ENCODE peak calls at places on chromosomes 5 and 9, in nine cellular contexts. One of them, this sample, is unnamed.

GRCh38 chr5:65913519-65913918 is 12.9 kb upstream of the ERBIN start:
- DNase-seq in NCI-H446: no peak
- DNase-seq in glutamatergic neuron: no peak
- DNase-seq in DMS 273 treated with DMSO at 0.1 percent for 48 hours: no peak
- DNase-seq in PC-9: no peak
- DNase-seq in T-helper 9 cell: no peak
- DNase-seq in AG08396: no peak
- DNase-seq in aorta: no peak
- DNase-seq in iPS-NIHi11: no peak
- DNase-seq in this sample: no peak

GRCh38 chr9:87963770-87964169 is 10.6 kb downstream of the CDK20 start:
- DNase-seq in iPS-NIHi11: no peak
- DNase-seq in PC-9: no peak
- DNase-seq in DMS 273 treated with DMSO at 0.1 percent for 48 hours: no peak
- DNase-seq in NCI-H446: no peak
- DNase-seq in glutamatergic neuron: no peak
- DNase-seq in T-helper 9 cell: no peak
- DNase-seq in aorta: no peak
- DNase-seq in AG08396: no peak
- DNase-seq in this sample: no peak

GRCh38 chr9:134887686-134888602 is 7.3 kb downstream of the FCN2 start:
- DNase-seq in glutamatergic neuron: no peak
- DNase-seq in aorta: peak; percentile 64
- DNase-seq in iPS-NIHi11: no peak
- DNase-seq in DMS 273 treated with DMSO at 0.1 percent for 48 hours: no peak
- DNase-seq in T-helper 9 cell: no peak
- DNase-seq in NCI-H446: no peak
- DNase-seq in PC-9: no peak
- DNase-seq in AG08396: no peak
- DNase-seq in this sample: no peak

GRCh38 chr9:31807574-31808256 is 576.7 kb upstream of the ACO1 start:
- DNase-seq in NCI-H446: no peak
- DNase-seq in AG08396: no peak
- DNase-seq in DMS 273 treated with DMSO at 0.1 percent for 48 hours: no peak
- DNase-seq in aorta: no peak
- DNase-seq in glutamatergic neuron: no peak
- DNase-seq in iPS-NIHi11: peak; percentile 8
- DNase-seq in PC-9: no peak
- DNase-seq in T-helper 9 cell: no peak
- DNase-seq in this sample: no peak

GRCh38 chr5:64301566-64301965 is 135.9 kb downstream of the RNF180 start:
- DNase-seq in AG08396: no peak
- DNase-seq in T-helper 9 cell: no peak
- DNase-seq in iPS-NIHi11: no peak
- DNase-seq in DMS 273 treated with DMSO at 0.1 percent for 48 hours: no peak
- DNase-seq in aorta: no peak
- DNase-seq in NCI-H446: no peak
- DNase-seq in glutamatergic neuron: no peak
- DNase-seq in PC-9: no peak
- DNase-seq in this sample: peak; percentile 25

GRCh38 chr9:105842023-105842644 is 147.8 kb downstream of the TMEM38B start:
- DNase-seq in DMS 273 treated with DMSO at 0.1 percent for 48 hours: no peak
- DNase-seq in NCI-H446: peak; percentile 41
- DNase-seq in glutamatergic neuron: peak; percentile 45
- DNase-seq in AG08396: peak; percentile 37
- DNase-seq in T-helper 9 cell: no peak
- DNase-seq in PC-9: peak; percentile 36
- DNase-seq in aorta: no peak
- DNase-seq in iPS-NIHi11: peak; percentile 71
- DNase-seq in this sample: peak; percentile 40

GRCh38 chr9:38022995-38023394 is 46.0 kb downstream of the SHB start:
- DNase-seq in AG08396: no peak
- DNase-seq in PC-9: peak; percentile 72
- DNase-seq in NCI-H446: no peak
- DNase-seq in aorta: no peak
- DNase-seq in T-helper 9 cell: no peak
- DNase-seq in glutamatergic neuron: peak; percentile 66
- DNase-seq in iPS-NIHi11: no peak
- DNase-seq in DMS 273 treated with DMSO at 0.1 percent for 48 hours: no peak
- DNase-seq in this sample: no peak

GRCh38 chr5:6573651-6574101 is 59.2 kb downstream of the NSUN2 start:
- DNase-seq in AG08396: no peak
- DNase-seq in DMS 273 treated with DMSO at 0.1 percent for 48 hours: no peak
- DNase-seq in T-helper 9 cell: no peak
- DNase-seq in aorta: no peak
- DNase-seq in NCI-H446: no peak
- DNase-seq in iPS-NIHi11: no peak
- DNase-seq in glutamatergic neuron: peak; percentile 39
- DNase-seq in PC-9: no peak
- DNase-seq in this sample: no peak

GRCh38 chr9:127558581-127559246 is 53.4 kb upstream of the STXBP1 start:
- DNase-seq in iPS-NIHi11: no peak
- DNase-seq in T-helper 9 cell: no peak
- DNase-seq in NCI-H446: no peak
- DNase-seq in glutamatergic neuron: no peak
- DNase-seq in DMS 273 treated with DMSO at 0.1 percent for 48 hours: no peak
- DNase-seq in AG08396: no peak
- DNase-seq in PC-9: no peak
- DNase-seq in aorta: no peak
- DNase-seq in this sample: no peak

GRCh38 chr5:140039561-140039960 is 3.5 kb downstream of the NRG2 start:
- DNase-seq in aorta: no peak
- DNase-seq in PC-9: peak; percentile 77
- DNase-seq in iPS-NIHi11: no peak
- DNase-seq in NCI-H446: no peak
- DNase-seq in glutamatergic neuron: no peak
- DNase-seq in T-helper 9 cell: no peak
- DNase-seq in DMS 273 treated with DMSO at 0.1 percent for 48 hours: no peak
- DNase-seq in AG08396: no peak
- DNase-seq in this sample: no peak

GRCh38 chr9:78298046-78298511 is 1.2 kb downstream of the PSAT1 start:
- DNase-seq in AG08396: peak; percentile 28
- DNase-seq in iPS-NIHi11: peak; percentile 71
- DNase-seq in NCI-H446: no peak
- DNase-seq in T-helper 9 cell: no peak
- DNase-seq in aorta: no peak
- DNase-seq in PC-9: no peak
- DNase-seq in DMS 273 treated with DMSO at 0.1 percent for 48 hours: no peak
- DNase-seq in glutamatergic neuron: peak; percentile 41
- DNase-seq in this sample: no peak

GRCh38 chr9:114898741-114899140 is 31.6 kb downstream of the TNFSF8 start:
- DNase-seq in DMS 273 treated with DMSO at 0.1 percent for 48 hours: no peak
- DNase-seq in AG08396: no peak
- DNase-seq in aorta: no peak
- DNase-seq in T-helper 9 cell: peak; percentile 68
- DNase-seq in glutamatergic neuron: no peak
- DNase-seq in NCI-H446: no peak
- DNase-seq in PC-9: no peak
- DNase-seq in iPS-NIHi11: no peak
- DNase-seq in this sample: no peak

GRCh38 chr9:130024597-130024994 is 18.4 kb downstream of the FNBP1 start:
- DNase-seq in T-helper 9 cell: no peak
- DNase-seq in DMS 273 treated with DMSO at 0.1 percent for 48 hours: no peak
- DNase-seq in iPS-NIHi11: no peak
- DNase-seq in aorta: no peak
- DNase-seq in PC-9: peak; percentile 98
- DNase-seq in glutamatergic neuron: no peak
- DNase-seq in AG08396: no peak
- DNase-seq in NCI-H446: no peak
- DNase-seq in this sample: no peak

GRCh38 chr9:107621436-107621835 is 131.9 kb upstream of the KLF4 start:
- DNase-seq in PC-9: no peak
- DNase-seq in iPS-NIHi11: no peak
- DNase-seq in AG08396: no peak
- DNase-seq in DMS 273 treated with DMSO at 0.1 percent for 48 hours: no peak
- DNase-seq in NCI-H446: no peak
- DNase-seq in T-helper 9 cell: no peak
- DNase-seq in aorta: no peak
- DNase-seq in glutamatergic neuron: no peak
- DNase-seq in this sample: no peak

GRCh38 chr9:97697837-97698236 is 697 bp upstream of the XPA start:
- DNase-seq in T-helper 9 cell: no peak
- DNase-seq in DMS 273 treated with DMSO at 0.1 percent for 48 hours: no peak
- DNase-seq in AG08396: no peak
- DNase-seq in NCI-H446: no peak
- DNase-seq in aorta: no peak
- DNase-seq in PC-9: no peak
- DNase-seq in glutamatergic neuron: no peak
- DNase-seq in iPS-NIHi11: no peak
- DNase-seq in this sample: no peak

GRCh38 chr9:38428062-38428461 is 3.8 kb upstream of the IGFBPL1 start:
- DNase-seq in AG08396: no peak
- DNase-seq in PC-9: no peak
- DNase-seq in iPS-NIHi11: no peak
- DNase-seq in DMS 273 treated with DMSO at 0.1 percent for 48 hours: no peak
- DNase-seq in NCI-H446: no peak
- DNase-seq in aorta: no peak
- DNase-seq in glutamatergic neuron: no peak
- DNase-seq in T-helper 9 cell: no peak
- DNase-seq in this sample: no peak

GRCh38 chr5:14476791-14477435 is 104.7 kb upstream of the OTULINL start:
- DNase-seq in DMS 273 treated with DMSO at 0.1 percent for 48 hours: no peak
- DNase-seq in T-helper 9 cell: no peak
- DNase-seq in PC-9: peak; percentile 42
- DNase-seq in aorta: no peak
- DNase-seq in glutamatergic neuron: no peak
- DNase-seq in iPS-NIHi11: no peak
- DNase-seq in AG08396: no peak
- DNase-seq in NCI-H446: no peak
- DNase-seq in this sample: no peak

GRCh38 chr5:74063821-74064598 is 438.0 kb downstream of the ARHGEF28 start:
- DNase-seq in glutamatergic neuron: no peak
- DNase-seq in AG08396: peak; percentile 9
- DNase-seq in DMS 273 treated with DMSO at 0.1 percent for 48 hours: no peak
- DNase-seq in T-helper 9 cell: no peak
- DNase-seq in PC-9: peak; percentile 98
- DNase-seq in aorta: no peak
- DNase-seq in iPS-NIHi11: no peak
- DNase-seq in NCI-H446: no peak
- DNase-seq in this sample: no peak

GRCh38 chr9:4630836-4631235 is 31.3 kb upstream of the PLPP6 start:
- DNase-seq in PC-9: no peak
- DNase-seq in glutamatergic neuron: no peak
- DNase-seq in iPS-NIHi11: peak; percentile 18
- DNase-seq in aorta: no peak
- DNase-seq in NCI-H446: no peak
- DNase-seq in AG08396: no peak
- DNase-seq in T-helper 9 cell: no peak
- DNase-seq in DMS 273 treated with DMSO at 0.1 percent for 48 hours: no peak
- DNase-seq in this sample: no peak

GRCh38 chr5:122921826-122922225 is 76.4 kb downstream of the SNX24 start:
- DNase-seq in NCI-H446: no peak
- DNase-seq in PC-9: no peak
- DNase-seq in glutamatergic neuron: no peak
- DNase-seq in iPS-NIHi11: peak; percentile 43
- DNase-seq in AG08396: no peak
- DNase-seq in aorta: no peak
- DNase-seq in T-helper 9 cell: no peak
- DNase-seq in DMS 273 treated with DMSO at 0.1 percent for 48 hours: no peak
- DNase-seq in this sample: no peak

GRCh38 chr5:164214698-164215097 is 709.3 kb downstream of the MAT2B start:
- DNase-seq in glutamatergic neuron: no peak
- DNase-seq in aorta: no peak
- DNase-seq in T-helper 9 cell: no peak
- DNase-seq in iPS-NIHi11: no peak
- DNase-seq in AG08396: no peak
- DNase-seq in NCI-H446: no peak
- DNase-seq in DMS 273 treated with DMSO at 0.1 percent for 48 hours: no peak
- DNase-seq in PC-9: no peak
- DNase-seq in this sample: no peak

GRCh38 chr9:116174347-116174746 is 20.8 kb downstream of the PAPPA start:
- DNase-seq in glutamatergic neuron: no peak
- DNase-seq in iPS-NIHi11: no peak
- DNase-seq in AG08396: no peak
- DNase-seq in NCI-H446: no peak
- DNase-seq in PC-9: no peak
- DNase-seq in aorta: no peak
- DNase-seq in T-helper 9 cell: no peak
- DNase-seq in DMS 273 treated with DMSO at 0.1 percent for 48 hours: no peak
- DNase-seq in this sample: peak; percentile 13

GRCh38 chr9:37082214-37082765 is 38.1 kb upstream of the ZCCHC7 start:
- DNase-seq in iPS-NIHi11: no peak
- DNase-seq in NCI-H446: no peak
- DNase-seq in AG08396: no peak
- DNase-seq in DMS 273 treated with DMSO at 0.1 percent for 48 hours: no peak
- DNase-seq in aorta: no peak
- DNase-seq in glutamatergic neuron: no peak
- DNase-seq in PC-9: no peak
- DNase-seq in T-helper 9 cell: no peak
- DNase-seq in this sample: no peak

GRCh38 chr5:143401846-143402463 is 1.5 kb downstream of the NR3C1 start:
- DNase-seq in PC-9: no peak
- DNase-seq in iPS-NIHi11: no peak
- DNase-seq in DMS 273 treated with DMSO at 0.1 percent for 48 hours: peak; percentile 29
- DNase-seq in AG08396: peak; percentile 9
- DNase-seq in glutamatergic neuron: no peak
- DNase-seq in aorta: no peak
- DNase-seq in T-helper 9 cell: no peak
- DNase-seq in NCI-H446: no peak
- DNase-seq in this sample: peak; percentile 66

GRCh38 chr5:87099967-87100366 is 167.7 kb upstream of the RASA1 start:
- DNase-seq in NCI-H446: no peak
- DNase-seq in AG08396: no peak
- DNase-seq in T-helper 9 cell: no peak
- DNase-seq in glutamatergic neuron: no peak
- DNase-seq in iPS-NIHi11: no peak
- DNase-seq in aorta: no peak
- DNase-seq in PC-9: peak; percentile 42
- DNase-seq in DMS 273 treated with DMSO at 0.1 percent for 48 hours: no peak
- DNase-seq in this sample: no peak

GRCh38 chr9:99235069-99235468 is 13.0 kb downstream of the SEC61B start:
- DNase-seq in AG08396: no peak
- DNase-seq in DMS 273 treated with DMSO at 0.1 percent for 48 hours: no peak
- DNase-seq in aorta: no peak
- DNase-seq in iPS-NIHi11: no peak
- DNase-seq in T-helper 9 cell: no peak
- DNase-seq in NCI-H446: no peak
- DNase-seq in PC-9: no peak
- DNase-seq in glutamatergic neuron: no peak
- DNase-seq in this sample: no peak

GRCh38 chr5:66246621-66247020 is 102.5 kb downstream of the SREK1 start:
- DNase-seq in aorta: no peak
- DNase-seq in T-helper 9 cell: no peak
- DNase-seq in glutamatergic neuron: no peak
- DNase-seq in iPS-NIHi11: no peak
- DNase-seq in AG08396: peak; percentile 24
- DNase-seq in PC-9: peak; percentile 2
- DNase-seq in NCI-H446: no peak
- DNase-seq in DMS 273 treated with DMSO at 0.1 percent for 48 hours: no peak
- DNase-seq in this sample: no peak

GRCh38 chr5:150347003-150347402 is 10.5 kb upstream of the TCOF1 start:
- DNase-seq in DMS 273 treated with DMSO at 0.1 percent for 48 hours: no peak
- DNase-seq in AG08396: no peak
- DNase-seq in T-helper 9 cell: no peak
- DNase-seq in glutamatergic neuron: no peak
- DNase-seq in aorta: no peak
- DNase-seq in PC-9: no peak
- DNase-seq in NCI-H446: no peak
- DNase-seq in iPS-NIHi11: no peak
- DNase-seq in this sample: no peak

GRCh38 chr5:168354397-168354796 is 63.0 kb downstream of the WWC1 start:
- DNase-seq in DMS 273 treated with DMSO at 0.1 percent for 48 hours: no peak
- DNase-seq in NCI-H446: no peak
- DNase-seq in iPS-NIHi11: no peak
- DNase-seq in AG08396: no peak
- DNase-seq in aorta: no peak
- DNase-seq in glutamatergic neuron: no peak
- DNase-seq in T-helper 9 cell: no peak
- DNase-seq in PC-9: no peak
- DNase-seq in this sample: no peak

GRCh38 chr9:92439921-92440750 is 15.9 kb upstream of the OMD start:
- DNase-seq in NCI-H446: no peak
- DNase-seq in aorta: no peak
- DNase-seq in PC-9: peak; percentile 38
- DNase-seq in DMS 273 treated with DMSO at 0.1 percent for 48 hours: no peak
- DNase-seq in AG08396: peak; percentile 26
- DNase-seq in glutamatergic neuron: no peak
- DNase-seq in iPS-NIHi11: no peak
- DNase-seq in T-helper 9 cell: no peak
- DNase-seq in this sample: no peak

GRCh38 chr5:140182803-140183367 is 7.9 kb downstream of the CYSTM1 start:
- DNase-seq in iPS-NIHi11: no peak
- DNase-seq in DMS 273 treated with DMSO at 0.1 percent for 48 hours: no peak
- DNase-seq in T-helper 9 cell: no peak
- DNase-seq in PC-9: no peak
- DNase-seq in aorta: no peak
- DNase-seq in AG08396: peak; percentile 26
- DNase-seq in NCI-H446: peak; percentile 21
- DNase-seq in glutamatergic neuron: no peak
- DNase-seq in this sample: no peak